ENCODE peak calls at places on chromosomes 3 and 15, in six cellular contexts. T is CD8-positive, alpha-beta T cell; U is psoas muscle; H is IMR-90; E is Peyer's patch; Q is breast epithelium. M is an unnamed sample. For H3K4me1 and H3K36me3, the result is how much of the 10 kb centered on the place peaks cover.

GRCh38 chr15:38888701-38889154 is 324.1 kb upstream of the RASGRP1 start:
- DNase-seq in T (no peak), U (no peak), H (no peak), E (no peak), Q (peak), M (no peak)

GRCh38 chr3:112407214-112407887 is 74.4 kb downstream of the CD200 start:
- DNase-seq in T (no peak), U (no peak), H (no peak), E (no peak), Q (no peak), M (no peak)

GRCh38 chr15:88479169-88479568 is 11.7 kb downstream of the MRPS11 start:
- DNase-seq in T (no peak), U (no peak), H (no peak), E (no peak), Q (no peak), M (no peak)

GRCh38 chr15:50098576-50098975 is 20.5 kb downstream of the ATP8B4 start:
- DNase-seq in T (no peak), U (no peak), H (peak), E (no peak), Q (no peak), M (no peak)

GRCh38 chr3:45187597-45188210 is 38.4 kb downstream of the TMEM158 start:
- DNase-seq in T (no peak), U (no peak), H (no peak), E (no peak), Q (no peak), M (no peak)

GRCh38 chr3:31934018-31934417 is 47.0 kb downstream of the OSBPL10 start:
- DNase-seq in T (no peak), U (no peak), H (no peak), E (no peak), Q (no peak), M (peak)

GRCh38 chr3:150005243-150006102 is 34.8 kb upstream of the PFN2 start:
- DNase-seq in T (no peak), U (no peak), H (peak), E (no peak), Q (no peak), M (no peak)

GRCh38 chr15:39574416-39574815 is 6.5 kb upstream of the THBS1 start:
- DNase-seq in T (no peak), U (no peak), H (no peak), E (no peak), Q (no peak), M (no peak)

GRCh38 chr3:125219261-125219701 is 6.7 kb upstream of the SLC12A8 start:
- DNase-seq in T (no peak), U (no peak), H (no peak), E (peak), Q (no peak), M (no peak)

GRCh38 chr3:38998086-38998485 is 53.7 kb downstream of the SCN11A start:
- DNase-seq in T (no peak), U (no peak), H (peak), E (no peak), Q (no peak), M (no peak)

GRCh38 chr3:70747847-70748246 is 435.4 kb upstream of the MDFIC2 start:
- DNase-seq in T (no peak), U (no peak), H (no peak), E (no peak), Q (no peak), M (no peak)
- H3K4me1 ChIP-seq in T (under half), U (under half), H (under half), E (under half), Q (under half), M (under half)

DNA sequence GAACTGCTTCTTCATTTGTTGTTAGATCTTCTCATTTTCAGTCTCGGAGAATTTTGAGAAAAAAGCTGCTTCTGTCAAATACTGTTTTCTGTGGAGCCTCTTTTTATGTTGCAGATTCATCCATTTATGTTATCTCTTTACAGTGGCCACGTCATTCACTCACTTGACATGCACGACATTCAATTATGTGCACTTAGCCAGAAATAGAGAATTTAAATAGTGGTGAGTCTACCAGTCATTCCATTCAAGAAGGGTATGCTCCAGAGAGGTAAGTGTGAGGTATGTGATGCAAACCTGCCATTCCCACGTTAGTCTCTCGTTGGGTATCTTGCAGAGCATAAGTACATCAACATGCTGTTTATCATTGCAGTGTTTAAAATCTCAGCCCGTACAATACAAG is 9.8 kb downstream of the ARPP19 start:
- DNase-seq in T (no peak), U (no peak), H (no peak), E (no peak), Q (no peak), M (no peak)
- H3K4me3 ChIP-seq in T (no peak), U (no peak), H (no peak), E (no peak), Q (no peak), M (no peak)

GRCh38 chr3:47870156-47870555 is 67.2 kb downstream of the DHX30 start:
- DNase-seq in T (no peak), U (no peak), H (peak), E (no peak), Q (no peak), M (no peak)
- H3K36me3 ChIP-seq in T (under half), U (half or more), H (half or more), E (under half), Q (under half), M (half or more)

DNA sequence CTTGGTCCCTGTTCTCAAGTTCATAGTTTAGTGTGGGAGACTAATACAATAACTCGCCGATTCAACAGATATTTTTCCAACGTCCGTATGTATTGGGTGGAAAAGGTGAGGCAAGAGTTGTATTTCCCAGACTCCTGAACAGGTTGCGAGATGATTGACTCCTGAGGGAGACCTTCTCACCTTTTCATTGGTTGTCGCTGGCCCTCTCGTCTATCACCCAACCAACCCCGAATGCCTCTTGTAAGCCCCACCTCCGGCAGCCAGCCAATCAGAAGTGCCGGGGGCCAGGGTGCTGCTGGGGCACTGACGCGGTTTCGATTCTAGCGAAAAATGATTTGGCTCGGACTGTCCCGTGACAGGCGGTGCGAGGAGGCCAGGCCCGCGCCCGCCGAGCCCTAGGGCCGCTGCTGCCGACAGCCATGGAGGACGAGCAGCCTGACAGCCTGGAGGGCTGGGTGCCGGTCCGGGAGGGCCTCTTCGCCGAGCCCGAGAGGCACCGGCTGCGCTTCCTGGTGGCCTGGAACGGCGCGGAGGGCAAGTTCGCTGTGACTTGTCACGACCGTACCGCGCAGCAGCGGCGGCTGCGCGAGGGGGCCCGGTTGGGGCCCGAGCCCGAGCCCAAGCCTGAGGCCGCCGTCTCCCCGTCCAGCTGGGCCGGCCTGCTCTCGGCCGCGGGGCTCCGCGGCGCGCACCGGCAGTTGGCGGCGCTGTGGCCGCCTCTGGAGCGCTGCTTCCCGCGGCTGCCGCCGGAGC is at the start of gene WHAMM:
- DNase-seq in T (peak), U (peak), H (peak), E (peak), Q (peak), M (peak)
- H3K4me1 ChIP-seq in T (under half), U (under half), H (under half), E (under half), Q (under half), M (under half)

GRCh38 chr3:9218514-9218846 is 31.0 kb downstream of the SRGAP3 start:
- DNase-seq in T (no peak), U (no peak), H (no peak), E (no peak), Q (no peak), M (no peak)
- H3K4me3 ChIP-seq in T (no peak), U (no peak), H (no peak), E (no peak), Q (no peak), M (no peak)